ENCODE peak calls at places on chromosomes 11 and 22, in nine cellular contexts. M, R, C, B, F, I, P, Z and J are unnamed samples.

GRCh38 chr11:119091966-119092879 is 7.5 kb downstream of the HMBS start:
- DNase-seq in M (no peak), R (no peak), C (no peak), B (no peak), F (no peak), I (no peak), P (no peak), Z (no peak), J (no peak)

GRCh38 chr11:121004196-121004840 is 19.6 kb upstream of the TBCEL start:
- DNase-seq in M (no peak), R (no peak), C (peak; percentile 86), B (no peak), F (no peak), I (no peak), P (no peak), Z (no peak), J (peak; percentile 61)

GRCh38 chr11:70145841-70146240 is 57.3 kb upstream of the FADD start:
- DNase-seq in M (no peak), R (no peak), C (no peak), B (no peak), F (no peak), I (no peak), P (no peak), Z (no peak), J (no peak)

GRCh38 chr11:46369458-46370152 is 11.9 kb upstream of the MDK start:
- DNase-seq in M (no peak), R (no peak), C (peak; percentile 94), B (no peak), F (no peak), I (peak; percentile 74), P (no peak), Z (no peak), J (peak; percentile 95)

GRCh38 chr22:34829485-34829884 is 236.5 kb upstream of the ISX start:
- DNase-seq in M (no peak), R (no peak), C (no peak), B (no peak), F (no peak), I (no peak), P (no peak), Z (no peak), J (no peak)

GRCh38 chr11:102534261-102534872 is 3.8 kb upstream of the MMP7 start:
- DNase-seq in M (no peak), R (no peak), C (no peak), B (no peak), F (no peak), I (no peak), P (no peak), Z (no peak), J (no peak)

GRCh38 chr11:26287067-26287518 is 44.8 kb upstream of the ANO3 start:
- DNase-seq in M (no peak), R (no peak), C (no peak), B (no peak), F (no peak), I (no peak), P (no peak), Z (no peak), J (no peak)

GRCh38 chr11:111417011-111417765 is 38.1 kb upstream of the POU2AF1 start:
- DNase-seq in M (no peak), R (no peak), C (no peak), B (no peak), F (no peak), I (no peak), P (no peak), Z (no peak), J (peak; percentile 35)

GRCh38 chr11:76772100-76772782 is 10.9 kb upstream of the TSKU start:
- DNase-seq in M (no peak), R (no peak), C (peak; percentile 37), B (no peak), F (no peak), I (no peak), P (no peak), Z (peak; percentile 89), J (no peak)

GRCh38 chr11:75582935-75583709 is 21.1 kb downstream of the SERPINH1 start:
- DNase-seq in M (peak; percentile 62), R (peak; percentile 77), C (peak; percentile 95), B (no peak), F (peak; percentile 85), I (peak; percentile 86), P (peak; percentile 65), Z (no peak), J (peak; percentile 91)

GRCh38 chr11:8096575-8096974 is 15.6 kb downstream of the TUB start:
- DNase-seq in M (no peak), R (no peak), C (no peak), B (no peak), F (no peak), I (no peak), P (no peak), Z (peak; percentile 13), J (no peak)

GRCh38 chr22:36162127-36163034 is 1.8 kb upstream of the APOL3 start:
- DNase-seq in M (no peak), R (no peak), C (no peak), B (no peak), F (no peak), I (no peak), P (no peak), Z (no peak), J (no peak)

GRCh38 chr11:58788355-58789023 is 56.0 kb downstream of the GLYATL2 start:
- DNase-seq in M (no peak), R (no peak), C (peak; percentile 64), B (peak; percentile 29), F (no peak), I (no peak), P (peak; percentile 55), Z (peak; percentile 72), J (peak; percentile 70)

GRCh38 chr22:26804315-26804714 is 146.9 kb downstream of the MIAT start:
- DNase-seq in M (no peak), R (no peak), C (no peak), B (no peak), F (no peak), I (no peak), P (no peak), Z (no peak), J (no peak)

GRCh38 chr22:35538801-35539321 is 1.8 kb upstream of the RASD2 start:
- DNase-seq in M (no peak), R (no peak), C (peak; percentile 66), B (no peak), F (no peak), I (no peak), P (no peak), Z (peak; percentile 71), J (peak; percentile 85)

GRCh38 chr11:17384002-17384511 is 4.4 kb downstream of the KCNJ11 start:
- DNase-seq in M (peak; percentile 77), R (peak; percentile 86), C (peak; percentile 92), B (peak; percentile 52), F (peak; percentile 88), I (peak; percentile 89), P (peak; percentile 78), Z (peak; percentile 81), J (peak; percentile 94)
- H3K4me3 ChIP-seq in M (no peak overlapping the region), R (peak overlapping the region; percentile 78), C (no peak overlapping the region), B (no peak overlapping the region), F (no peak overlapping the region), I (no peak overlapping the region), P (no peak overlapping the region), Z (no peak overlapping the region), J (no peak overlapping the region)

DNA sequence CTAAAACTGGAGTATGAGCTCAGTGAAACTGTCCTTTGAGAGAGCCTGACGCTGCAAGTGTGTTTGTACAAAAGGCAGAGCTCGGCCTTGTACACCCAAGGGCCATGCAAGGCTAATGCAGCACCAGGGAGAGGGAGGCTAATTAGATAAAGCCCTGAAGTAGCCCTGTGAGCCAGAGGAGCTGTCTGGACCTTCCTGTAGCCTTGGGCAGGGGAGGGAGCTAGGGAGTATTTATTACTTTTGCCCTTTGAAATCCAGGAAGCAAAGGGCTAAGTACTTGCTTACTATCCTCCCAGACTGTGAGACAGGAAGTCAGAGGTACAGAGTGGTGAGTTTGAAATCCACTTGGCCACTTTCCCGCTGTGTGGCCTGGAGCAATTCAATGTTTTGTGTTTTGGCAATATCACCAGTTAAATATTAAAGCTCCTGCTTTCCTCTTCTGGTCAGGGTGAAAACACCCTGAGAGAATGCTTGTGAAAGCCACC is 10.2 kb upstream of the LDHA start:
- DNase-seq in M (peak; percentile 88), R (peak; percentile 64), C (peak; percentile 63), B (peak; percentile 81), F (peak; percentile 87), I (no peak), P (peak; percentile 79), Z (peak; percentile 90), J (peak; percentile 54)
- H3K4me3 ChIP-seq in M (peak overlapping the region; percentile 9), R (peak overlapping the region; percentile 37), C (no peak overlapping the region), B (peak overlapping the region; percentile 26), F (no peak overlapping the region), I (no peak overlapping the region), P (no peak overlapping the region), Z (no peak overlapping the region), J (no peak overlapping the region)

GRCh38 chr11:73313652-73314051 is 5.6 kb downstream of the ARHGEF17 start:
- DNase-seq in M (no peak), R (no peak), C (no peak), B (no peak), F (no peak), I (no peak), P (no peak), Z (no peak), J (no peak)

GRCh38 chr11:73312036-73312435 is 4.0 kb downstream of the ARHGEF17 start:
- DNase-seq in M (no peak), R (no peak), C (no peak), B (no peak), F (no peak), I (no peak), P (no peak), Z (no peak), J (no peak)

GRCh38 chr11:73314121-73314948 is 6.3 kb downstream of the ARHGEF17 start:
- DNase-seq in M (no peak), R (no peak), C (peak; percentile 98), B (no peak), F (peak; percentile 82), I (peak; percentile 67), P (no peak), Z (no peak), J (peak; percentile 88)

GRCh38 chr11:73311394-73311869 is 3.4 kb downstream of the ARHGEF17 start:
- DNase-seq in M (no peak), R (no peak), C (no peak), B (no peak), F (peak; percentile 82), I (no peak), P (no peak), Z (no peak), J (no peak)

GRCh38 chr11:73312806-73313403 is 4.8 kb downstream of the ARHGEF17 start:
- DNase-seq in M (no peak), R (no peak), C (no peak), B (no peak), F (no peak), I (no peak), P (no peak), Z (no peak), J (no peak)
- H3K4me3 ChIP-seq in M (peak overlapping the region; percentile 82), R (peak overlapping the region; percentile 80), C (no peak overlapping the region), B (peak overlapping the region; percentile 56), F (peak overlapping the region; percentile 92), I (peak overlapping the region; percentile 90), P (no peak overlapping the region), Z (peak overlapping the region; percentile 15), J (peak overlapping the region; percentile 70)

GRCh38 chr11:113831314-113831713 is 44.1 kb downstream of the USP28 start:
- DNase-seq in M (no peak), R (no peak), C (no peak), B (no peak), F (no peak), I (no peak), P (no peak), Z (no peak), J (no peak)
- H3K4me3 ChIP-seq in M (no peak overlapping the region), R (no peak overlapping the region), C (no peak overlapping the region), B (no peak overlapping the region), F (no peak overlapping the region), I (no peak overlapping the region), P (no peak overlapping the region), Z (no peak overlapping the region), J (no peak overlapping the region)